ENCODE peak calls at places on chromosomes 4 and X, in ten cellular contexts. H is PC-9, S is coronary artery, J is AG04449, O is omental fat pad, R is GM20000, L is fibroblast of mammary gland, C is fibroblast of lung, E is H1, M is upper lobe of right lung. D is an unnamed sample.

GRCh38 chr4:11336435-11336834 is 92.3 kb downstream of the HS3ST1 start:
- DNase-seq in H (no peak), S (no peak), J (no peak), O (no peak), R (no peak), L (no peak), C (no peak), E (no peak), M (no peak), D (no peak)

GRCh38 chrX:47576021-47576898 is 6.0 kb upstream of the TIMP1 start:
- DNase-seq in H (no peak), S (no peak), J (no peak), O (no peak), R (no peak), L (no peak), C (no peak), E (no peak), M (no peak), D (no peak)

GRCh38 chr4:118858779-118859178 is 22.9 kb upstream of the SEC24D start:
- DNase-seq in H (no peak), S (no peak), J (no peak), O (no peak), R (no peak), L (no peak), C (no peak), E (no peak), M (no peak), D (no peak)

GRCh38 chr4:10403633-10404445 is 53.4 kb downstream of the ZNF518B start:
- DNase-seq in H (peak), S (no peak), J (peak), O (no peak), R (peak), L (peak), C (peak), E (no peak), M (no peak), D (no peak)

GRCh38 chr4:78057135-78057599 is at the start of gene FRAS1:
- DNase-seq in H (peak), S (no peak), J (no peak), O (no peak), R (peak), L (peak), C (peak), E (peak), M (peak), D (no peak)

GRCh38 chr4:11468901-11469300 is 40.2 kb upstream of the HS3ST1 start:
- DNase-seq in H (peak), S (no peak), J (no peak), O (no peak), R (no peak), L (no peak), C (no peak), E (no peak), M (no peak), D (no peak)

GRCh38 chrX:103197721-103198306 is 17.1 kb upstream of the BEX4 start:
- DNase-seq in H (no peak), S (no peak), J (no peak), O (no peak), R (no peak), L (peak), C (peak), E (no peak), M (no peak), D (no peak)

GRCh38 chr4:77001907-77002306 is 52.4 kb downstream of the SEPTIN11 start:
- DNase-seq in H (no peak), S (no peak), J (no peak), O (no peak), R (no peak), L (peak), C (peak), E (no peak), M (no peak), D (no peak)

GRCh38 chr4:2604614-2605013 is 68.2 kb downstream of the FAM193A start:
- DNase-seq in H (no peak), S (no peak), J (no peak), O (no peak), R (no peak), L (no peak), C (no peak), E (no peak), M (no peak), D (no peak)

GRCh38 chr4:22895482-22895881 is 202.7 kb downstream of the GBA3 start:
- DNase-seq in H (no peak), S (no peak), J (no peak), O (no peak), R (no peak), L (no peak), C (no peak), E (no peak), M (no peak), D (no peak)

GRCh38 chr4:58247792-58248191 is 1137.6 kb upstream of the IGFBP7 start:
- DNase-seq in H (no peak), S (no peak), J (no peak), O (no peak), R (no peak), L (no peak), C (no peak), E (no peak), M (no peak), D (no peak)
- TF ChIP-seq CTCF in H (no peak), S (no peak), J (no peak), O (no peak), R (no peak), L (no peak), C (no peak), E (no peak), M (no peak), D (no peak)

DNA sequence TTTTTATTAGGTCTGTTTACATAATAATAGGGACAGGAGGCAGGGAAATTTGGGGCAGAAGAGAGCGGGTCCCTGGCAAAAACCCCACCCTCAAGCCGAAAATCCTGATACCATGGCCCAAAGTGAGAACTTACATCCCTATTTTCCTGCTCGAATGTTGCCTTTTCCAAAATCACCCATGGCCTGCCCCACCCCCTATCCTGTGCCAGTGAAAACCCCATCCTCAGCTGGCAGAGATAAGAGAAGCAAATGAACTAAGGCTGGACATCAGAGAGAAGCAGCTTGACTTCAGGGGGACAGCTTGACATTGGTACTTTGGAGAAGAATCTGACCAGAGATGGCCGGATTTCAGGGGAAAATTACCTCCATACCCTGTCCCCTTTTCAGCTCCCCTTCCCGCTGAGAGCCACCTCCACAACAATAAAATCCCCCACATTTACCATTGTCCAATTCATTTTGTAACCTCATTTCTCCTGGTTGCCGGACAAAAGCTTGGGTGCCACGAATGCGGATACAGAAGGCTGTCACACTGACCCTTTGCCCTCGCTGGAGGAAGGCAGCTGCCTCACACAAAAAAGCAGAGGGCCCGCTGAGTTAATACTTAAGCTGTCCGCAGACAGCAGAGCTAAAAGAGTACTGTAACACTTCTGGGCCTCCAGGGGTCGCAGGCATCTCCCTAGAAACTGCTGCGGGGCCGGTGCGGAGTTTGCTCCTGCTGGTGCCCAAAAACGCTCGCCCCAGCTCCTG is 196.2 kb downstream of the SNCA start:
- DNase-seq in H (no peak), S (no peak), J (peak), O (no peak), R (no peak), L (peak), C (peak), E (peak), M (peak), D (peak)
- TF ChIP-seq CTCF in H (no peak), S (no peak), J (peak), O (no peak), R (no peak), L (peak), C (peak), E (peak), M (peak), D (peak)

DNA sequence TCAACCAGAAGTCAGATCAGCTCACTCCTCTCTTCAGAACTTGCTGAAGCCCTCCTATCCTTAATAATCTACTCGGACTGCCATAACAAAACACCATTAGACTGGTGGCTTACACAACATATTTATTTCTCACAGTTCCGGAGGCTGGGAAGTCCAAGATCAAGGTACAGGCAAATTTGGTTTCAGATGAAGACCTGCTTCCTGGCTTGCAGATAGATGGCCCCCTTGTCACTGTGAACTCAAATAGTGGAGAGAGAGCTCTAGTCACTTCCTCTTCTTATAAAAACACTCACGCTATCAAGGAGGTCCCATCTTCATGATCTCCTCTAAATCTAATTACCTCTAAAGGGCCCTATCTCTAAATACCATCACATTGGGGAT is 125.1 kb downstream of the CAMK2D start:
- DNase-seq in H (no peak), S (no peak), J (no peak), O (no peak), R (peak), L (no peak), C (no peak), E (no peak), M (no peak), D (no peak)
- TF ChIP-seq CTCF in H (no peak), S (no peak), J (no peak), O (no peak), R (peak), L (no peak), C (no peak), E (no peak), M (peak), D (no peak)

DNA sequence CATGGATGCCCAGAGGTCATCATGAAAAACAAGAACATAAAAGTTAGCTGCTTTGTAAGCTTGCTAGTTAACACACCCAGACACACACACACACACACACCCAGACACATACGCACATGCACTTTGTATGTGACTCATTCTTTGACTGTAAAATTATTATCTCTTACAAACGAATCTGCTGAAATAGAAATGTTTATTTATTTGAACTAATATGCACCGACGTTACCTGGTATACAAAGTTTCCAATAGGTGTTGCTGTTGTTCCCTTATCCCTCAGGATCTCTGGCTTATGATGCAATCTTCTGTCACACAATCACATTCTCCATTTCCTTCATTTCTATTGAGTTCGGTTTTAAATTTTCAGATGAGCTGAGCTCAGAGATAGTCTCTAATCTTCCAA is 209.3 kb downstream of the PTTG2 start:
- DNase-seq in H (no peak), S (no peak), J (no peak), O (no peak), R (no peak), L (no peak), C (peak), E (no peak), M (no peak), D (no peak)
- TF ChIP-seq CTCF in H (peak), S (no peak), J (no peak), O (no peak), R (no peak), L (no peak), C (no peak), E (no peak), M (no peak), D (no peak)

GRCh38 chrX:11558972-11559371 is 106.7 kb downstream of the ARHGAP6 start:
- DNase-seq in H (peak), S (no peak), J (no peak), O (no peak), R (peak), L (no peak), C (no peak), E (peak), M (peak), D (no peak)
- TF ChIP-seq CTCF in H (peak), S (no peak), J (no peak), O (no peak), R (no peak), L (peak), C (peak), E (peak), M (peak), D (no peak)

GRCh38 chrX:18931972-18932371 is 51.9 kb downstream of the PHKA2 start:
- DNase-seq in H (no peak), S (no peak), J (no peak), O (no peak), R (no peak), L (peak), C (peak), E (no peak), M (no peak), D (no peak)
- TF ChIP-seq CTCF in H (peak), S (no peak), J (no peak), O (no peak), R (peak), L (peak), C (peak), E (no peak), M (peak), D (peak)

GRCh38 chrX:9137152-9137551 is 103.2 kb upstream of the FAM9B start:
- DNase-seq in H (no peak), S (no peak), J (no peak), O (no peak), R (no peak), L (no peak), C (no peak), E (no peak), M (no peak), D (no peak)
- TF ChIP-seq CTCF in H (no peak), S (no peak), J (no peak), O (no peak), R (no peak), L (no peak), C (no peak), E (no peak), M (no peak), D (no peak)

GRCh38 chr4:148814030-148814429 is 371.8 kb upstream of the NR3C2 start:
- DNase-seq in H (peak), S (no peak), J (no peak), O (no peak), R (no peak), L (no peak), C (no peak), E (no peak), M (no peak), D (no peak)

GRCh38 chr4:148810461-148810860 is 368.2 kb upstream of the NR3C2 start:
- DNase-seq in H (no peak), S (no peak), J (no peak), O (no peak), R (no peak), L (no peak), C (no peak), E (no peak), M (no peak), D (no peak)

GRCh38 chr4:148808416-148808815 is 366.2 kb upstream of the NR3C2 start:
- DNase-seq in H (no peak), S (no peak), J (no peak), O (no peak), R (no peak), L (no peak), C (peak), E (no peak), M (no peak), D (no peak)

DNA sequence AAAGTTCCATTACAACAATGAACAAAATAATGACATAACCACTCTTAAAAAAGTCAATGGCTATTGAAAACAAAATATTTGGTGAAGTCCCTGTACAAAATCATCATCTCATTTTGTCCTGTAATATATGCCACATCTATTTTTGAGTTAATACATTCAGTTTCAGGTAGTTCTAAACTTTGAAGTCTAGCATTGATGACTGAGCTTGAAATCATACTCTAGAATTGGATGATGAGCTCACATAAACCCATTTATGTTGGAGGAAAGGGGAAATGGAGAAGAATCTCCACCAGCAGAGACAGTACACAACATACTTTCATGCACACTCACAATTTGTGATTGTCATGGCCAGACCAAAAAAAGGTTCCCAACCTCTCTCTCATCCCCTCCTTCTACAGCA is 371.1 kb upstream of the NR3C2 start:
- DNase-seq in H (no peak), S (no peak), J (no peak), O (no peak), R (no peak), L (no peak), C (no peak), E (no peak), M (no peak), D (no peak)
- TF ChIP-seq CTCF in H (no peak), S (no peak), J (no peak), O (no peak), R (no peak), L (no peak), C (no peak), E (no peak), M (no peak), D (no peak)

GRCh38 chrX:13223868-13224555 is 95.8 kb downstream of the ATXN3L start:
- DNase-seq in H (peak), S (no peak), J (no peak), O (no peak), R (no peak), L (peak), C (peak), E (no peak), M (no peak), D (peak)
- TF ChIP-seq CTCF in H (no peak), S (no peak), J (no peak), O (no peak), R (no peak), L (peak), C (no peak), E (no peak), M (no peak), D (no peak)

GRCh38 chr4:159296061-159296460 is 193.2 kb downstream of the RAPGEF2 start:
- DNase-seq in H (no peak), S (no peak), J (no peak), O (no peak), R (no peak), L (peak), C (peak), E (no peak), M (no peak), D (no peak)

GRCh38 chr4:159292137-159292896 is 189.4 kb downstream of the RAPGEF2 start:
- DNase-seq in H (no peak), S (no peak), J (no peak), O (no peak), R (no peak), L (no peak), C (no peak), E (no peak), M (no peak), D (no peak)

GRCh38 chr4:159298502-159298901 is 195.6 kb downstream of the RAPGEF2 start:
- DNase-seq in H (no peak), S (no peak), J (peak), O (no peak), R (no peak), L (peak), C (peak), E (no peak), M (no peak), D (no peak)

GRCh38 chr4:159291176-159291575 is 188.3 kb downstream of the RAPGEF2 start:
- DNase-seq in H (no peak), S (no peak), J (no peak), O (no peak), R (no peak), L (no peak), C (no peak), E (no peak), M (no peak), D (no peak)

GRCh38 chr4:159297088-159297487 is 194.2 kb downstream of the RAPGEF2 start:
- DNase-seq in H (no peak), S (no peak), J (no peak), O (no peak), R (no peak), L (no peak), C (no peak), E (no peak), M (no peak), D (no peak)
- TF ChIP-seq CTCF in H (no peak), S (no peak), J (no peak), O (no peak), R (no peak), L (no peak), C (no peak), E (no peak), M (no peak), D (no peak)

D was measured in AG09319.